ENCODE peak calls at places on chromosomes 5 and 9, in five cellular contexts. I, D, H, S and G are unnamed samples.

GRCh38 chr5:78009937-78010527 is 233.9 kb upstream of the TBCA start:
- DNase-seq in I (no peak), D (no peak), H (no peak), S (peak), G (no peak)

GRCh38 chr5:78377056-78377717 is 16.8 kb downstream of the SCAMP1 start:
- DNase-seq in I (peak), D (no peak), H (no peak), S (peak), G (no peak)

GRCh38 chr9:136943291-136944093 is 1.0 kb downstream of the FBXW5 start:
- DNase-seq in I (peak), D (no peak), H (no peak), S (peak), G (no peak)

GRCh38 chr5:135206862-135207261 is 172.8 kb upstream of the PITX1 start:
- DNase-seq in I (no peak), D (no peak), H (no peak), S (no peak), G (no peak)

GRCh38 chr5:61882901-61883500 is 423.0 kb upstream of the KIF2A start:
- DNase-seq in I (no peak), D (no peak), H (no peak), S (no peak), G (no peak)

GRCh38 chr9:128762664-128763449 is 8.9 kb downstream of the ZER1 start:
- DNase-seq in I (no peak), D (no peak), H (no peak), S (no peak), G (no peak)

GRCh38 chr5:81718300-81718699 is 32.6 kb downstream of the SSBP2 start:
- DNase-seq in I (no peak), D (no peak), H (no peak), S (no peak), G (no peak)

GRCh38 chr9:127937383-127938297 is at the start of gene DPM2:
- DNase-seq in I (peak), D (no peak), H (peak), S (peak), G (peak)

GRCh38 chr5:105544300-105544699 is 1981.7 kb upstream of the NUDT12 start:
- DNase-seq in I (no peak), D (no peak), H (no peak), S (no peak), G (no peak)

GRCh38 chr9:119251951-119252350 is 117.3 kb downstream of the BRINP1 start:
- DNase-seq in I (no peak), D (no peak), H (no peak), S (no peak), G (no peak)

GRCh38 chr5:175321927-175322532 is 122.0 kb downstream of the DRD1 start:
- DNase-seq in I (peak), D (no peak), H (peak), S (peak), G (no peak)

GRCh38 chr5:163193886-163194285 is 243.5 kb upstream of the CCNG1 start:
- DNase-seq in I (no peak), D (no peak), H (no peak), S (no peak), G (no peak)

GRCh38 chr5:150789943-150790611 is 11.5 kb downstream of the SMIM3 start:
- DNase-seq in I (no peak), D (no peak), H (peak), S (peak), G (no peak)

GRCh38 chr9:33297455-33297854 is 7.1 kb downstream of the NFX1 start:
- DNase-seq in I (peak), D (no peak), H (no peak), S (no peak), G (peak)

GRCh38 chr5:113487779-113488644 is at the start of gene MCC:
- DNase-seq in I (peak), D (no peak), H (peak), S (peak), G (peak)

GRCh38 chr5:149452665-149453617 is 73.8 kb upstream of the IL17B start:
- DNase-seq in I (no peak), D (no peak), H (peak), S (peak), G (no peak)

GRCh38 chr5:154648706-154649105 is 106.5 kb upstream of the LARP1 start:
- DNase-seq in I (no peak), D (no peak), H (no peak), S (no peak), G (no peak)

GRCh38 chr5:776862-777711 is 7.4 kb downstream of the ZDHHC11B start:
- DNase-seq in I (no peak), D (no peak), H (no peak), S (no peak), G (peak)

GRCh38 chr9:129394011-129394919 is 216.2 kb upstream of the IER5L start:
- DNase-seq in I (no peak), D (no peak), H (no peak), S (no peak), G (no peak)

GRCh38 chr9:33116855-33117254 is 40.4 kb upstream of the SMU1 start:
- DNase-seq in I (no peak), D (no peak), H (no peak), S (no peak), G (no peak)

GRCh38 chr5:143442398-143442797 is 38.9 kb upstream of the NR3C1 start:
- DNase-seq in I (no peak), D (no peak), H (no peak), S (no peak), G (no peak)

GRCh38 chr9:95570646-95571045 is 53.9 kb upstream of the PTCH1 start:
- DNase-seq in I (no peak), D (no peak), H (no peak), S (peak), G (no peak)

GRCh38 chr9:134605351-134605968 is 36.1 kb upstream of the COL5A1 start:
- DNase-seq in I (no peak), D (no peak), H (no peak), S (no peak), G (no peak)

GRCh38 chr5:117829646-117830045 is 1158.7 kb downstream of the DTWD2 start:
- DNase-seq in I (no peak), D (no peak), H (no peak), S (no peak), G (no peak)

GRCh38 chr5:173051746-173052145 is 4.4 kb upstream of the CREBRF start:
- DNase-seq in I (no peak), D (no peak), H (no peak), S (no peak), G (no peak)

GRCh38 chr5:82163459-82164108 is 114.6 kb downstream of the RPS23 start:
- DNase-seq in I (no peak), D (no peak), H (peak), S (peak), G (no peak)

GRCh38 chr9:13387668-13388124 is 108.2 kb upstream of the MPDZ start:
- DNase-seq in I (no peak), D (no peak), H (no peak), S (no peak), G (no peak)

GRCh38 chr9:16727452-16728127 is 142.9 kb downstream of the BNC2 start:
- DNase-seq in I (peak), D (no peak), H (no peak), S (peak), G (no peak)

GRCh38 chr5:84372066-84372700 is 12.5 kb downstream of the EDIL3 start:
- DNase-seq in I (no peak), D (no peak), H (no peak), S (peak), G (no peak)

GRCh38 chr5:31317642-31318041 is 124.2 kb downstream of the CDH6 start:
- DNase-seq in I (no peak), D (no peak), H (no peak), S (no peak), G (no peak)

GRCh38 chr5:129541648-129542251 is 81.7 kb downstream of the ADAMTS19 start:
- DNase-seq in I (no peak), D (no peak), H (peak), S (peak), G (no peak)

GRCh38 chr9:133246507-133247390 is 28.3 kb downstream of the ABO start:
- DNase-seq in I (no peak), D (no peak), H (no peak), S (no peak), G (no peak)

GRCh38 chr5:38796000-38796738 is 49.6 kb upstream of the OSMR start:
- DNase-seq in I (peak), D (no peak), H (no peak), S (peak), G (no peak)

GRCh38 chr5:91302958-91303357 is 80.2 kb downstream of the ARRDC3 start:
- DNase-seq in I (no peak), D (no peak), H (no peak), S (no peak), G (no peak)

GRCh38 chr5:91306497-91306896 is 76.6 kb downstream of the ARRDC3 start:
- DNase-seq in I (no peak), D (no peak), H (no peak), S (no peak), G (no peak)

GRCh38 chr5:91301459-91301858 is 81.7 kb downstream of the ARRDC3 start:
- DNase-seq in I (no peak), D (no peak), H (peak), S (no peak), G (no peak)

GRCh38 chr5:91305640-91306039 is 77.5 kb downstream of the ARRDC3 start:
- DNase-seq in I (no peak), D (no peak), H (no peak), S (no peak), G (no peak)

GRCh38 chr5:91302335-91302734 is 80.8 kb downstream of the ARRDC3 start:
- DNase-seq in I (no peak), D (no peak), H (peak), S (no peak), G (no peak)
- TF ChIP-seq CTCF in I (no peak), D (no peak), H (peak), S (no peak), G (no peak)

GRCh38 chr5:15383469-15383868 is 116.5 kb upstream of the FBXL7 start:
- DNase-seq in I (no peak), D (no peak), H (peak), S (peak), G (no peak)
- TF ChIP-seq CTCF in I (no peak), D (peak), H (no peak), S (peak), G (no peak)

DNA sequence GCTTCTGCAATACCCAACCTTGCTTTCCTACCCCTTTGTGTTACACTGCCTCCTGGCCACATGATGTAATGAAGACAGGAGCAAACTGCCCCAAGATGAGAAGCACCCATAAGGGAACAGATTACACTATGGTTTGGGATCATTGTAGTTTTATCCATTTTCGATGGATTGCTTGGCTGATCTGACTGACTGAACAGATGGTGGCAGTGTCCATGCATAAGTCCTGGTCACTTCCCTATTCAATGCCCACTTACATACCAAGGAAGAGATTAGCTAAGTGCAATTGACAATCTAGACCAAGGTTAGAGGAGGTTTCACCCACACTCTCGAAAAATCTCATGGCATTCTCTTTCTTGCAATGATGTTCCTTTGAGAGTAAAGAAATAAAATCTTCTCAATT is 319.9 kb downstream of the RAB3C start:
- DNase-seq in I (no peak), D (no peak), H (peak), S (no peak), G (no peak)
- TF ChIP-seq CTCF in I (no peak), D (no peak), H (peak), S (no peak), G (no peak)

GRCh38 chr5:39986614-39987013 is 561.8 kb upstream of the DAB2 start:
- DNase-seq in I (no peak), D (no peak), H (no peak), S (no peak), G (no peak)
- TF ChIP-seq CTCF in I (no peak), D (no peak), H (peak), S (peak), G (no peak)

GRCh38 chr5:56829137-56829536 is 13.8 kb downstream of the MAP3K1 start:
- DNase-seq in I (no peak), D (no peak), H (no peak), S (no peak), G (no peak)

GRCh38 chr5:56825222-56825824 is 10.0 kb downstream of the MAP3K1 start:
- DNase-seq in I (no peak), D (no peak), H (no peak), S (no peak), G (no peak)

GRCh38 chr5:56827923-56828322 is 12.6 kb downstream of the MAP3K1 start:
- DNase-seq in I (no peak), D (no peak), H (no peak), S (no peak), G (no peak)

GRCh38 chr5:56824019-56824418 is 8.7 kb downstream of the MAP3K1 start:
- DNase-seq in I (no peak), D (no peak), H (no peak), S (no peak), G (no peak)

GRCh38 chr5:56827043-56827442 is 11.7 kb downstream of the MAP3K1 start:
- DNase-seq in I (no peak), D (no peak), H (peak), S (no peak), G (no peak)
- TF ChIP-seq CTCF in I (peak), D (peak), H (no peak), S (peak), G (no peak)

DNA sequence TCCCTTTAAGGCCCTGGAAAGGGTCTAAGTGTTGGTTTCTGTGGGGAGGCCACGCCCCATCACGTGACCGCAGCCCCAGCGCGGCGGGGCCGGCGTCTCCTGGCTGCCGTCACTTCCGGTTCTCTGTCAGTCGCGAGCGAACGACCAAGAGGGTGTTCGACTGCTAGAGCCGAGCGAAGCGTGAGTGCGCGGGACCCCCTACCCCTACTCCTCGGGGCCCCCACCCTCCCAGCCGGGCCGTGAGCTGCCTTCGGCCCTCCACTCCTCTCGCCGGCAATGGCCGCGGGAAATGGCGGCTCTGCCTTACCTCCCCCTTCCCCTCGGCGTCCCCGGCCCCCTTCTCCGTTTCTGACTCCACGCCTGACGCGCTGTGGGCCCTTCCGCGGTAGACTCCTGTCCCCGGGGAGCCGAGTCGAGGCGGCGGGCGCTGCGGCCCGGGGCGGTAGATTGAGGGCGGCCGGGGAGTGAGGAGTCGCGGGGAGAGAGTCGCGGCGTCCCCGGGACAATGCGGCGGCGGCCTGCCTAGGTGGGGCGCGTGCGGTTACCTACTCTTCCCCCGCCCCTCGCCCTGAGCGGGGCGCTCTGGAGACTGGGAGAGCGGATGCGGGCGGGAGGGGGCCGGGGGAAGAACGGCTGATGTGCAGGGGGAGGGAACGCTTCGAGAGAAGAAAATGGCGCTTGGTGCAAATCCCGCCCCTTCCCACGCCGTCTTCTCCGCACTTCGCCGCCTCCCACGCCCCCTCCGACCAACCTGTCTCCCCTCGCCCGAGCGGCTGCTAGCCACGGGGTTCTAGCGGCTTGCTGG is at the start of gene SUB1:
- DNase-seq in I (peak), D (peak), H (peak), S (peak), G (peak)
- TF ChIP-seq CTCF in I (no peak), D (no peak), H (peak), S (peak), G (no peak)